ENCODE peak calls at places on chromosomes 13 and 19, in nine cellular contexts. O is neuronal stem cell; P is stimulated activated CD4-positive, alpha-beta T cell treated with anti-CD3 and anti-CD28 coated beads, Interleukin-15, amount 100 ng/mL, for 1 hour; X is fibroblast of pulmonary artery; A is GM04504; M is GM13976; S is kidney tubule cell; F is A549; N is ascending aorta. H is an unnamed sample.

GRCh38 chr13:39013462-39013861 is 22.8 kb upstream of the STOML3 start:
- DNase-seq in O (no peak), P (no peak), X (no peak), A (no peak), M (no peak), S (no peak), F (no peak), N (no peak), H (no peak)

GRCh38 chr19:2478324-2478755 is 2.4 kb downstream of the GADD45B start:
- DNase-seq in O (no peak), P (no peak), X (peak), A (no peak), M (peak), S (peak), F (no peak), N (peak), H (peak)

GRCh38 chr19:55174425-55175116 is 5.5 kb downstream of the SYT5 start:
- DNase-seq in O (no peak), P (no peak), X (no peak), A (no peak), M (no peak), S (no peak), F (no peak), N (no peak), H (no peak)

GRCh38 chr13:48801255-48801654 is 147.5 kb downstream of the CYSLTR2 start:
- DNase-seq in O (no peak), P (no peak), X (no peak), A (peak), M (no peak), S (peak), F (no peak), N (no peak), H (peak)

GRCh38 chr13:23510544-23510916 is 59.7 kb upstream of the TNFRSF19 start:
- DNase-seq in O (no peak), P (no peak), X (peak), A (no peak), M (no peak), S (no peak), F (no peak), N (no peak), H (peak)

GRCh38 chr19:48614436-48615144 is at the start of gene FAM83E:
- DNase-seq in O (no peak), P (no peak), X (no peak), A (no peak), M (peak), S (no peak), F (peak), N (no peak), H (no peak)

GRCh38 chr13:27504126-27504525 is 53.8 kb upstream of the MTIF3 start:
- DNase-seq in O (no peak), P (no peak), X (no peak), A (no peak), M (no peak), S (no peak), F (no peak), N (no peak), H (no peak)

GRCh38 chr13:110371550-110372465 is 64.7 kb downstream of the COL4A2 start:
- DNase-seq in O (no peak), P (no peak), X (peak), A (no peak), M (no peak), S (peak), F (no peak), N (no peak), H (peak)

GRCh38 chr19:47895165-47895782 is 9.2 kb upstream of the SULT2A1 start:
- DNase-seq in O (no peak), P (no peak), X (no peak), A (no peak), M (no peak), S (no peak), F (no peak), N (no peak), H (no peak)

GRCh38 chr13:113999618-113999910 is 25.7 kb upstream of the C13orf46 start:
- DNase-seq in O (no peak), P (no peak), X (no peak), A (no peak), M (no peak), S (no peak), F (no peak), N (no peak), H (no peak)

GRCh38 chr13:44927953-44928352 is 61.3 kb downstream of the NUFIP1 start:
- DNase-seq in O (no peak), P (no peak), X (no peak), A (no peak), M (no peak), S (no peak), F (no peak), N (no peak), H (peak)

GRCh38 chr19:15107056-15108010 is at the start of gene SYDE1:
- DNase-seq in O (peak), P (no peak), X (peak), A (peak), M (peak), S (peak), F (no peak), N (no peak), H (peak)

GRCh38 chr13:84137292-84137691 is 255.0 kb upstream of the SLITRK1 start:
- DNase-seq in O (no peak), P (no peak), X (no peak), A (no peak), M (no peak), S (no peak), F (no peak), N (no peak), H (peak)

GRCh38 chr19:14072535-14073231 is at the start of gene MISP3:
- DNase-seq in O (no peak), P (no peak), X (no peak), A (no peak), M (peak), S (peak), F (no peak), N (no peak), H (peak)

GRCh38 chr19:34231439-34231838 is 22.9 kb upstream of the GARRE1 start:
- DNase-seq in O (no peak), P (no peak), X (no peak), A (no peak), M (no peak), S (no peak), F (no peak), N (no peak), H (no peak)

GRCh38 chr19:7788933-7789323 is 25.9 kb downstream of the CLEC4M start:
- DNase-seq in O (no peak), P (no peak), X (no peak), A (no peak), M (no peak), S (no peak), F (no peak), N (no peak), H (no peak)

GRCh38 chr19:18233224-18233825 is 7.1 kb upstream of the PDE4C start:
- DNase-seq in O (no peak), P (no peak), X (peak), A (no peak), M (peak), S (peak), F (peak), N (no peak), H (peak)

GRCh38 chr19:4302238-4302630 is at the start of gene TMIGD2:
- DNase-seq in O (no peak), P (no peak), X (no peak), A (no peak), M (no peak), S (no peak), F (no peak), N (no peak), H (no peak)

GRCh38 chr13:51148952-51149573 is 38.0 kb upstream of the C13orf42 start:
- DNase-seq in O (peak), P (no peak), X (peak), A (peak), M (no peak), S (peak), F (no peak), N (no peak), H (peak)

GRCh38 chr13:107210216-107211010 is 642.5 kb upstream of the ARGLU1 start:
- DNase-seq in O (no peak), P (no peak), X (peak), A (peak), M (no peak), S (no peak), F (no peak), N (no peak), H (peak)

GRCh38 chr19:7970716-7971448 is 27.4 kb upstream of the TIMM44 start:
- DNase-seq in O (peak), P (no peak), X (peak), A (no peak), M (peak), S (peak), F (peak), N (no peak), H (peak)

GRCh38 chr19:1237027-1237659 is 662 bp downstream of the CBARP start:
- DNase-seq in O (no peak), P (no peak), X (no peak), A (no peak), M (no peak), S (no peak), F (no peak), N (no peak), H (no peak)

GRCh38 chr13:60358453-60358852 is 38.6 kb upstream of the TDRD3 start:
- DNase-seq in O (no peak), P (no peak), X (no peak), A (no peak), M (no peak), S (no peak), F (no peak), N (no peak), H (no peak)

GRCh38 chr13:80082396-80083096 is 258.4 kb downstream of the SPRY2 start:
- DNase-seq in O (no peak), P (no peak), X (peak), A (no peak), M (no peak), S (peak), F (no peak), N (no peak), H (peak)